ENCODE peak calls at places on chromosomes 6 and 20, in eight cellular contexts. I is A549, A is GM12878, B is HepG2, K is HCT116, D is GM23338, L is Panc1, R is SK-N-SH. N is an unnamed sample.

GRCh38 chr6:127420558-127420957 is 38.6 kb downstream of the KIAA0408 start:
- DNase-seq in I (peak), A (peak), B (peak), K (peak), D (peak), L (peak), R (peak), N (peak)

GRCh38 chr20:16701296-16701695 is 28.5 kb upstream of the SNRPB2 start:
- DNase-seq in I (no peak), A (no peak), B (peak), K (peak), D (peak), L (peak), R (no peak), N (no peak)

GRCh38 chr20:6122111-6122872 is 538 bp downstream of the FERMT1 start:
- DNase-seq in I (peak), A (no peak), B (peak), K (no peak), D (peak), L (no peak), R (no peak), N (no peak)

GRCh38 chr20:54047741-54048140 is 22.7 kb downstream of the BCAS1 start:
- DNase-seq in I (no peak), A (no peak), B (no peak), K (no peak), D (no peak), L (no peak), R (no peak), N (no peak)

GRCh38 chr6:39228111-39228971 is 934 bp downstream of the KCNK5 start:
- DNase-seq in I (no peak), A (no peak), B (no peak), K (no peak), D (no peak), L (no peak), R (peak), N (no peak)

GRCh38 chr20:37389844-37390275 is 43.9 kb downstream of the SRC start:
- DNase-seq in I (no peak), A (no peak), B (no peak), K (no peak), D (no peak), L (no peak), R (peak), N (no peak)

GRCh38 chr6:72669324-72669723 is 47.5 kb downstream of the KCNQ5 start:
- DNase-seq in I (no peak), A (no peak), B (no peak), K (no peak), D (peak), L (no peak), R (no peak), N (no peak)

GRCh38 chr6:118309337-118310093 is 238.6 kb upstream of the PLN start:
- DNase-seq in I (no peak), A (no peak), B (no peak), K (no peak), D (no peak), L (no peak), R (no peak), N (no peak)

GRCh38 chr6:146339716-146340115 is 203.9 kb upstream of the RAB32 start:
- DNase-seq in I (no peak), A (no peak), B (no peak), K (no peak), D (no peak), L (peak), R (no peak), N (no peak)

GRCh38 chr6:4274382-4275082 is 139.2 kb upstream of the ECI2 start:
- DNase-seq in I (no peak), A (no peak), B (no peak), K (no peak), D (no peak), L (no peak), R (no peak), N (no peak)

GRCh38 chr20:50200482-50201104 is 10.0 kb downstream of the CEBPB start:
- DNase-seq in I (no peak), A (no peak), B (no peak), K (no peak), D (no peak), L (no peak), R (no peak), N (no peak)

GRCh38 chr20:13428684-13429083 is 207.6 kb downstream of the ISM1 start:
- DNase-seq in I (no peak), A (no peak), B (no peak), K (no peak), D (no peak), L (no peak), R (no peak), N (no peak)

GRCh38 chr6:46932526-46932925 is 10.8 kb upstream of the ADGRF5 start:
- DNase-seq in I (no peak), A (no peak), B (no peak), K (no peak), D (no peak), L (no peak), R (no peak), N (no peak)

GRCh38 chr6:3999800-4000661 is 78.9 kb downstream of the FAM217A start:
- DNase-seq in I (no peak), A (no peak), B (no peak), K (no peak), D (peak), L (no peak), R (no peak), N (no peak)

GRCh38 chr20:25280051-25280573 is 32.2 kb downstream of the PYGB start:
- DNase-seq in I (no peak), A (no peak), B (no peak), K (no peak), D (no peak), L (no peak), R (peak), N (no peak)

GRCh38 chr6:130906736-130907381 is 79.7 kb downstream of the SMLR1 start:
- DNase-seq in I (no peak), A (no peak), B (no peak), K (no peak), D (no peak), L (no peak), R (no peak), N (no peak)

GRCh38 chr6:4806308-4807190 is 30.3 kb downstream of the CDYL start:
- DNase-seq in I (no peak), A (no peak), B (no peak), K (no peak), D (no peak), L (no peak), R (no peak), N (no peak)

GRCh38 chr20:46458891-46459750 is 52.7 kb upstream of the ELMO2 start:
- DNase-seq in I (no peak), A (peak), B (no peak), K (no peak), D (peak), L (no peak), R (peak), N (no peak)

GRCh38 chr6:95091823-95092436 is 485.4 kb upstream of the MANEA start:
- DNase-seq in I (no peak), A (no peak), B (peak), K (peak), D (peak), L (no peak), R (peak), N (no peak)

GRCh38 chr6:44117397-44118128 is 9.7 kb downstream of the MRPL14 start:
- DNase-seq in I (no peak), A (no peak), B (no peak), K (no peak), D (no peak), L (no peak), R (no peak), N (no peak)

GRCh38 chr6:31796993-31797385 is 1.4 kb upstream of the VARS1 start:
- DNase-seq in I (no peak), A (no peak), B (no peak), K (no peak), D (no peak), L (no peak), R (no peak), N (no peak)

GRCh38 chr6:89281779-89282246 is 33.3 kb downstream of the GABRR2 start:
- DNase-seq in I (peak), A (no peak), B (peak), K (peak), D (peak), L (no peak), R (peak), N (peak)

GRCh38 chr6:43972915-43973304 is 154.3 kb downstream of the MRPL14 start:
- DNase-seq in I (no peak), A (no peak), B (no peak), K (no peak), D (no peak), L (no peak), R (no peak), N (no peak)

GRCh38 chr20:8473459-8473858 is 341.4 kb downstream of the PLCB1 start:
- DNase-seq in I (no peak), A (no peak), B (no peak), K (no peak), D (no peak), L (no peak), R (no peak), N (no peak)

GRCh38 chr6:128882991-128883571 is at the start of gene LAMA2:
- DNase-seq in I (no peak), A (no peak), B (peak), K (no peak), D (peak), L (no peak), R (peak), N (no peak)

GRCh38 chr20:38147751-38148150 is 17.3 kb downstream of the TGM2 start:
- DNase-seq in I (no peak), A (no peak), B (no peak), K (no peak), D (no peak), L (no peak), R (no peak), N (no peak)

GRCh38 chr6:116371384-116372209 is 850 bp downstream of the DSE start:
- DNase-seq in I (peak), A (no peak), B (no peak), K (peak), D (peak), L (no peak), R (peak), N (no peak)

GRCh38 chr6:43806041-43806757 is 36.2 kb downstream of the VEGFA start:
- DNase-seq in I (no peak), A (no peak), B (peak), K (no peak), D (no peak), L (no peak), R (no peak), N (no peak)

GRCh38 chr20:5180421-5180820 is 53.6 kb downstream of the CDS2 start:
- DNase-seq in I (no peak), A (no peak), B (no peak), K (no peak), D (no peak), L (no peak), R (no peak), N (no peak)

GRCh38 chr6:142926494-142927273 is 18.3 kb downstream of the HIVEP2 start:
- DNase-seq in I (peak), A (no peak), B (peak), K (no peak), D (peak), L (no peak), R (peak), N (no peak)

GRCh38 chr6:41967312-41968287 is 26.0 kb upstream of the CCND3 start:
- DNase-seq in I (peak), A (no peak), B (no peak), K (peak), D (peak), L (no peak), R (no peak), N (no peak)

GRCh38 chr6:163585932-163586437 is 171.5 kb downstream of the QKI start:
- DNase-seq in I (peak), A (no peak), B (no peak), K (peak), D (no peak), L (no peak), R (no peak), N (peak)

GRCh38 chr6:142266060-142266459 is 35.7 kb upstream of the ADGRG6 start:
- DNase-seq in I (no peak), A (no peak), B (no peak), K (no peak), D (no peak), L (no peak), R (no peak), N (no peak)

GRCh38 chr6:120620900-120621299 is 713.4 kb downstream of the TBC1D32 start:
- DNase-seq in I (no peak), A (no peak), B (no peak), K (no peak), D (no peak), L (no peak), R (no peak), N (no peak)
- TF ChIP-seq REST in I (no peak), A (no peak), B (no peak), K (no peak), D (no peak), L (no peak), R (no peak), N (no peak)

GRCh38 chr6:148044261-148044731 is 298.3 kb upstream of the SASH1 start:
- DNase-seq in I (no peak), A (no peak), B (no peak), K (no peak), D (no peak), L (no peak), R (no peak), N (no peak)
- TF ChIP-seq CTCF in I (no peak), A (no peak), B (no peak), K (no peak), D (no peak), L (no peak), R (no peak), N (no peak)

GRCh38 chr6:56746767-56747504 is 104.2 kb upstream of the DST start:
- DNase-seq in I (no peak), A (no peak), B (no peak), K (no peak), D (peak), L (no peak), R (no peak), N (no peak)
- TF ChIP-seq REST in I (no peak), A (no peak), B (no peak), K (no peak), D (no peak), L (no peak), R (no peak), N (no peak)

GRCh38 chr6:167501831-167502385 is 177.0 kb downstream of the TTLL2 start:
- DNase-seq in I (peak), A (no peak), B (peak), K (peak), D (peak), L (peak), R (peak), N (no peak)
- TF ChIP-seq CTCF in I (peak), A (no peak), B (peak), K (peak), D (peak), L (no peak), R (no peak), N (no peak)

DNA sequence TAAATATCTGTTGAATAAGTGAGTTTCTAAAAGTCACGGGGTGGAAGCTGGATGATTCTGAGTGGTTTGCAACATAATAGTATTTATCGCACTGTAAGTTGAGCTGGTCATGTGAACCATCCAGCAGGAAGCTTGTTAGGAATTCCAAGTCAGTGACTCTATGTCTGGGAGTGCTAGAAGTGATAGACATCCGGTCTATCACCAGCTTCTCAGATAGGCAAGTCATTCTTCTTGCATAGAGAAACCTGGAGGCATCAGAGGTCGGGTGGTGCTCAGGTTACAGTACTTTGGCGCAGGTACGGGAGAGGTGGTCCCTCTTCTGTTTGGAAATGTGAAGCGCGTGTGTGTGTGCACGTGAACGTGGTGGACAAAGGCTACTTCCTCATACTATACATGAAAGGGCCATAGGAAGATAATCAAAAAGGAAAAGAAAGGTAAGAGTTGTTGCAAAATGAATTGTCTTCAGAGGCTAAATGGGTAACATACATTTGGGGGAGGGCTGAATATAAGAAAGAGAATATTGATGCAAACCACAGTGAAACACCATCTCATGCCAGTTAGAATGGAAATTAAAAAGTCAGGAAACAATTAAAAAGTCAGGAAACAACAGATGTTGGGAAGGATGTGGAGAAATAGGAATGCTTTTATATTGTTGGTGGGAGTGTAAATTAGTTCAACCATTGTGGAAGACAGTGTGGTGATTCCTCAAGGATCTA is 299.3 kb upstream of the ZFP64 start:
- DNase-seq in I (no peak), A (no peak), B (no peak), K (no peak), D (no peak), L (no peak), R (no peak), N (no peak)
- TF ChIP-seq REST in I (no peak), A (no peak), B (no peak), K (no peak), D (no peak), L (no peak), R (no peak), N (no peak)

DNA sequence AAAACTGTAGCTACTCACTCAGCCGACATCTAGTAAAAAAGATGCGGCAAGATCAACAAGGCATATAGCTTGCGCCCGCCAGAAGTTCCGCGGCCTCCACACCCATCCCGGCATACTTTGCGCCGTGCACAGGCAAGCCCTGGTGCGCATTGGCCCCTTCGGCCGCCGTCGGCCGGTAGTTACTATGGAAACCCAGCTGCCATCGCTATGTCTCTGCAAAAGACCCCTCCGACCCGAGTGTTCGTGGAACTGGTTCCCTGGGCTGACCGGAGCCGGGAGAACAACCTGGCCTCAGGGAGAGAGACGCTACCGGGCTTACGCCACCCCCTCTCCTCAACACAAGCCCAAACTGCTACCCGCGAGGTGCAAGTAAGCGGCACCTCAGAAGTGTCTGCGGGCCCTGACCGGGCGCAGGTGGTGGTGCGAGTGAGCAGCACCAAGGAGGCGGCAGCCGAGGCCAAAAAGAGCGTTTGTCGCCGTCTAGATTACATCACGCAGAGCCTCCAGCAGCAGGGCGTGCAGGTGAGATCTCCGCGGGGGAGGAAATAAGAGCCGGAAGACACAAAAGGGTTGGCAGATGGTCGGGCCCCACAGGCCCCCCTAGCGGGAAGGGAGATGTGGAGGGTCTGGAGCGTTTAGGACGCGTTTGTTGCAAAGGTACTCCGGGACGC is at the start of gene IRAK1BP1:
- DNase-seq in I (peak), A (peak), B (peak), K (peak), D (peak), L (peak), R (peak), N (peak)
- TF ChIP-seq CTCF in I (no peak), A (no peak), B (peak), K (no peak), D (peak), L (peak), R (peak), N (no peak)

GRCh38 chr6:106141441-106142237 is 55.5 kb downstream of the PRDM1 start:
- DNase-seq in I (no peak), A (peak), B (no peak), K (no peak), D (no peak), L (no peak), R (no peak), N (no peak)
- TF ChIP-seq REST in I (no peak), A (no peak), B (no peak), K (no peak), D (no peak), L (no peak), R (no peak), N (no peak)

DNA sequence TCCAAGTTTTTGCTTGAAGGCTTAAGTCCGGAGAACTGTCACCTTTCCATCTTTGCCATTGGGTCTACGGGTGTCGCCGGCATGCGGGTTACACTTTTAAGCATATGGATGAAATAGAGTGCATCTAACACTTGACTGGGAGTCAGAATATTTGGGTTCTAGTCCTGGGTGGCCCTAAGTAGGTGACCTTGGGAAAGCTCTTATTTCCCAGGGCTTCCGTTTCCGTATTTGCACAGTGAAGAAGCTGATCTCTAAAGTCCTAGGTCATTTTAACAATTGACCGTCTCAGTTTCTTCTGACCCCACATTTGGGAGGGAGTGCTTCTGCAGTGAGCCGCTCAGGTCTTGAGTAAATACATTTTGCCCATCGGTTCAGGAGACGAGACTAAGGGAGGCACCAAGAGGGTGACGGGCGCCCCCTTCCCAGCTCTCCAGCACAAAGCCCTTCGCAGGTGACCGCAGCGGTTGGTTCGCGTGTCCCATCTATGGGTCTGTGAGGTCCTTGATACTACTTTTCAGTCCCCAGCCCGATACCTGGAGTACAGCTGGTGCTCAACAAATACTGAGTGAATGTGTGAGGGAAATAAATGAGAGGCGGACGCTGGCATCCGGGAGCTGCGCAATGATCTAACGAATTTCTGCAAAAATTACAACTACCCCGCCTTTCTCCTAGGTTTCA is 580 bp upstream of the BLTP3A start:
- DNase-seq in I (peak), A (no peak), B (peak), K (peak), D (peak), L (no peak), R (peak), N (peak)
- TF ChIP-seq CTCF in I (peak), A (peak), B (peak), K (peak), D (peak), L (no peak), R (peak), N (no peak)

GRCh38 chr6:157514659-157515496 is 133.9 kb downstream of the ZDHHC14 start:
- DNase-seq in I (peak), A (no peak), B (peak), K (no peak), D (no peak), L (peak), R (no peak), N (peak)
- TF ChIP-seq REST in I (no peak), A (no peak), B (no peak), K (no peak), D (no peak), L (no peak), R (no peak), N (no peak)

N was measured in HL-60.